ENCODE peak calls at places on chromosomes 5 and 9, in seven cellular contexts. K, L, V, G, S, R and U are unnamed samples.

GRCh38 chr9:97398999-97399758 is 12.7 kb upstream of the TDRD7 start:
- DNase-seq in K (peak; percentile 75), L (peak; percentile 65), V (peak; percentile 65), G (peak; percentile 73), S (peak; percentile 37), R (peak; percentile 30), U (peak; percentile 21)

GRCh38 chr5:142978726-142979125 is 208.5 kb downstream of the ARHGAP26 start:
- DNase-seq in K (peak; percentile 14), L (peak; percentile 31), V (no peak), G (no peak), S (no peak), R (no peak), U (no peak)

GRCh38 chr5:131854134-131854533 is 57.3 kb upstream of the FNIP1 start:
- DNase-seq in K (peak; percentile 34), L (peak; percentile 10), V (no peak), G (no peak), S (no peak), R (no peak), U (no peak)

GRCh38 chr5:88502179-88503064 is 233.8 kb upstream of the TMEM161B start:
- DNase-seq in K (peak; percentile 8), L (no peak), V (peak; percentile 61), G (no peak), S (no peak), R (no peak), U (no peak)

GRCh38 chr9:121454972-121455371 is 44.7 kb downstream of the GGTA1 start:
- DNase-seq in K (no peak), L (no peak), V (no peak), G (no peak), S (no peak), R (no peak), U (no peak)

GRCh38 chr9:95167998-95168397 is 149.5 kb downstream of the FANCC start:
- DNase-seq in K (peak; percentile 98), L (peak; percentile 97), V (peak; percentile 93), G (peak; percentile 61), S (peak; percentile 16), R (peak; percentile 89), U (peak; percentile 82)

GRCh38 chr5:141742866-141743651 is 61.0 kb upstream of the ARAP3 start:
- DNase-seq in K (peak; percentile 48), L (peak; percentile 23), V (peak; percentile 27), G (no peak), S (no peak), R (no peak), U (no peak)

GRCh38 chr9:77815260-77815659 is 167.1 kb upstream of the GNA14 start:
- DNase-seq in K (no peak), L (no peak), V (no peak), G (no peak), S (no peak), R (no peak), U (no peak)

GRCh38 chr9:91416086-91416712 is 7.4 kb downstream of the NFIL3 start:
- DNase-seq in K (peak; percentile 50), L (peak; percentile 60), V (peak; percentile 42), G (no peak), S (no peak), R (no peak), U (no peak)

GRCh38 chr5:88732181-88732633 is 150.8 kb downstream of the MEF2C start:
- DNase-seq in K (peak; percentile 33), L (no peak), V (peak; percentile 83), G (no peak), S (no peak), R (no peak), U (no peak)

GRCh38 chr5:54785729-54786548 is 199.5 kb downstream of the ESM1 start:
- DNase-seq in K (peak; percentile 23), L (peak; percentile 21), V (peak; percentile 32), G (no peak), S (no peak), R (no peak), U (no peak)

GRCh38 chr5:163915481-163915961 is 410.1 kb downstream of the MAT2B start:
- DNase-seq in K (peak; percentile 74), L (peak; percentile 57), V (peak; percentile 38), G (no peak), S (no peak), R (peak; percentile 6), U (no peak)

GRCh38 chr9:108743901-108744371 is 111.8 kb downstream of the ACTL7B start:
- DNase-seq in K (no peak), L (no peak), V (no peak), G (no peak), S (no peak), R (no peak), U (peak; percentile 33)

GRCh38 chr5:43000198-43000840 is 39.8 kb downstream of the ANXA2R start:
- DNase-seq in K (peak; percentile 60), L (peak; percentile 59), V (peak; percentile 56), G (no peak), S (no peak), R (no peak), U (no peak)

GRCh38 chr5:82641362-82641988 is 363.3 kb upstream of the RPS23 start:
- DNase-seq in K (peak; percentile 94), L (peak; percentile 81), V (peak; percentile 88), G (peak; percentile 73), S (no peak), R (peak; percentile 65), U (peak; percentile 85)

GRCh38 chr5:32193591-32193990 is 19.5 kb upstream of the GOLPH3 start:
- DNase-seq in K (peak; percentile 93), L (peak; percentile 77), V (peak; percentile 91), G (no peak), S (no peak), R (no peak), U (peak; percentile 68)

GRCh38 chr5:98205691-98206461 is 567.6 kb upstream of the RGMB start:
- DNase-seq in K (peak; percentile 46), L (peak; percentile 43), V (peak; percentile 26), G (no peak), S (no peak), R (no peak), U (no peak)

GRCh38 chr5:90612930-90613329 is 54.3 kb downstream of the ADGRV1 start:
- DNase-seq in K (no peak), L (no peak), V (no peak), G (no peak), S (no peak), R (no peak), U (no peak)

GRCh38 chr5:142096382-142096781 is 12.2 kb upstream of the NDFIP1 start:
- DNase-seq in K (peak; percentile 30), L (peak; percentile 33), V (no peak), G (no peak), S (no peak), R (no peak), U (no peak)

GRCh38 chr9:92590386-92590785 is 54.6 kb upstream of the ECM2 start:
- DNase-seq in K (peak; percentile 72), L (peak; percentile 48), V (peak; percentile 30), G (no peak), S (no peak), R (no peak), U (no peak)

GRCh38 chr5:181215997-181216982 is 6.8 kb upstream of the TRIM41 start:
- DNase-seq in K (no peak), L (no peak), V (peak; percentile 38), G (no peak), S (no peak), R (no peak), U (no peak)

GRCh38 chr9:121498487-121499176 is 1.0 kb downstream of the GGTA1 start:
- DNase-seq in K (peak; percentile 54), L (peak; percentile 42), V (peak; percentile 21), G (no peak), S (no peak), R (no peak), U (no peak)

GRCh38 chr5:103098993-103099392 is 20.9 kb downstream of the GIN1 start:
- DNase-seq in K (peak; percentile 13), L (no peak), V (no peak), G (no peak), S (no peak), R (no peak), U (no peak)

GRCh38 chr5:158807-159447 is 32.4 kb upstream of the LRRC14B start:
- DNase-seq in K (no peak), L (no peak), V (no peak), G (no peak), S (no peak), R (no peak), U (no peak)
- TF ChIP-seq CTCF in K (no peak), L (no peak), V (no peak), G (no peak), S (no peak), R (no peak), U (no peak)

GRCh38 chr5:122517091-122517490 is 205.1 kb downstream of the SNCAIP start:
- DNase-seq in K (no peak), L (no peak), V (no peak), G (no peak), S (no peak), R (no peak), U (no peak)

GRCh38 chr5:122516432-122516743 is 204.4 kb downstream of the SNCAIP start:
- DNase-seq in K (no peak), L (no peak), V (no peak), G (no peak), S (no peak), R (no peak), U (no peak)

DNA sequence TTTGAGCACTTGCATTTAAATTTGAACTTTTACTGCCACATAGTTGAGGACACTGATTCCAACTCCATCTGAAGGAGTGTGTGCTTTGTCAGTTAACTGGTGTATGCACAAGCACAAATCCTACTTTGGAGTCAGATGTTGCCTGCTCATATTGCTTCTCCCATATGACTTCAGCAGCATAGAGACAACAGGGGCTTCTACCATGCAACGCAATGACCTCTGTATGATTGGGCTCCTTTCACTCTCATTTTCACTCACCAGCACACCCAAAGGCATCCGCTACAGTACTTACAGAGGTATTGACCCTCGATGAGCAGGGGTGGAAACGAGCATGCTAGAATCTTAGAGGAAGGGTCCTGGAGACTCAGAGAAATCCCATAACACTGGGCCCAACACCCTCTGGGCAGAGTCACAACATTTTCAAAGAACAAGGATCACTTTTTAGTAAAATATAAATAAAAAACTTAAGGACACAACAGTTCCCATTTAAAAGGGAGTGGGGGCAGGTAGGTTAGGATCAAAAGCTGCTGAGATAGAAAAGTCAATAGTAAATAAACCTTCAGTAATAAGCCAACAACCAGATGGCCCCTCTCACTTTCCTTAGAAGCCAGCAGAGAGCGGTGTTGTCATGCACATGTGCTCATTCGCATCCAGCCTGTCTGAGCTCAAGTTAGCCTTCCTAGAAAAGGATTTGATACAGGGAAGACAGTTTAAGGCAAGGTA is 203.8 kb downstream of the SNCAIP start:
- DNase-seq in K (peak; percentile 92), L (peak; percentile 81), V (peak; percentile 77), G (peak; percentile 71), S (no peak), R (peak; percentile 57), U (peak; percentile 43)
- H3K4me3 ChIP-seq in K (no peak overlapping the region), L (no peak overlapping the region), V (no peak overlapping the region), G (no peak overlapping the region), S (no peak overlapping the region), R (no peak overlapping the region), U (no peak overlapping the region)

DNA sequence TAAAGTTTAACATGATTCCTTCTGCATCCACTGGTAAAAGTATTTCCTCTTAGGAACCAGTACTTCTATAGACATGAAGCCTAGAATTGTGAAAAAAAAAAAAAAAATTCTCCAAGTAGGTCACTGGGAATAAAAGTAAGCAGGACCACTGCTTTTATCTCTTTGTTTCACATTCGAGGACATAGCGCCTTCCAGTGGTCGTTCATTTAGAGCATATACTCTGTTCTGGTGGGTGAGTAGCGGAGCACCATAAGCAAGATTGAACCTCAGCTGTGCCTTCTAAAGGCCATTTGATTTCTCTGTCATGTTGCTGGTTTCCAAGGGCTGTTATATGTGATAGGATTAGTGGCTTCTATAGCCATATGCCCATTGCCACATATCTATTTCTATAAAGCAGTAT is 393.1 kb downstream of the TMEM232 start:
- DNase-seq in K (peak; percentile 64), L (peak; percentile 3), V (peak; percentile 39), G (peak; percentile 3), S (no peak), R (no peak), U (no peak)
- TF ChIP-seq CTCF in K (peak; percentile 62), L (no peak), V (peak; percentile 47), G (peak; percentile 19), S (no peak), R (no peak), U (peak; percentile 14)

GRCh38 chr5:35990941-35991592 is at the start of gene UGT3A1:
- DNase-seq in K (no peak), L (no peak), V (no peak), G (no peak), S (no peak), R (no peak), U (no peak)
- H3K4me3 ChIP-seq in K (no peak within 1 kb of the TSS), L (no peak within 1 kb of the TSS), V (no peak within 1 kb of the TSS), G (no peak within 1 kb of the TSS), S (no peak within 1 kb of the TSS), R (no peak within 1 kb of the TSS), U (no peak within 1 kb of the TSS)